ENCODE peak calls at places on chromosome 12, in four cellular contexts. T, V, F and Y are unnamed samples. For H3K27me3, the result is how much of the 10 kb centered on the place peaks cover.

GRCh38 chr12:15536446-15536845 is 214.1 kb downstream of the PTPRO start:
- DNase-seq in T (peak), V (no peak), F (no peak), Y (no peak)

GRCh38 chr12:52217223-52217622 is 15.8 kb upstream of the KRT7 start:
- DNase-seq in T (no peak), V (no peak), F (no peak), Y (no peak)

GRCh38 chr12:120651821-120652220 is 11.4 kb downstream of the CABP1 start:
- DNase-seq in T (no peak), V (no peak), F (peak), Y (no peak)

GRCh38 chr12:3962661-3963483 is 89.7 kb upstream of the PARP11 start:
- DNase-seq in T (no peak), V (no peak), F (no peak), Y (no peak)

GRCh38 chr12:91667698-91668097 is 477.9 kb downstream of the BTG1 start:
- DNase-seq in T (no peak), V (no peak), F (no peak), Y (no peak)

GRCh38 chr12:112716099-112717093 is 75.2 kb upstream of the RPH3A start:
- DNase-seq in T (no peak), V (no peak), F (no peak), Y (no peak)

GRCh38 chr12:92581579-92581978 is 121.2 kb upstream of the PLEKHG7 start:
- DNase-seq in T (no peak), V (no peak), F (no peak), Y (no peak)

GRCh38 chr12:262817-263216 is at the start of gene SLC6A13:
- DNase-seq in T (no peak), V (no peak), F (no peak), Y (no peak)

GRCh38 chr12:125360540-125360939 is 295.3 kb downstream of the AACS start:
- DNase-seq in T (no peak), V (no peak), F (no peak), Y (no peak)

GRCh38 chr12:95460901-95461300 is 13.1 kb upstream of the METAP2 start:
- DNase-seq in T (no peak), V (no peak), F (no peak), Y (no peak)

GRCh38 chr12:51172515-51173431 is at the start of gene TFCP2:
- DNase-seq in T (peak), V (peak), F (peak), Y (peak)

GRCh38 chr12:106985479-106985878 is 1.5 kb downstream of the MTERF2 start:
- DNase-seq in T (no peak), V (no peak), F (no peak), Y (no peak)

GRCh38 chr12:14995583-14996425 is 23.0 kb downstream of the PDE6H start:
- DNase-seq in T (no peak), V (no peak), F (peak), Y (no peak)

GRCh38 chr12:109099426-109100020 is 2.1 kb downstream of the UNG start:
- DNase-seq in T (no peak), V (no peak), F (no peak), Y (peak)

GRCh38 chr12:62604856-62605255 is 138.2 kb downstream of the MON2 start:
- DNase-seq in T (no peak), V (no peak), F (peak), Y (no peak)

GRCh38 chr12:51009038-51009437 is 17.1 kb downstream of the SLC11A2 start:
- DNase-seq in T (no peak), V (peak), F (no peak), Y (no peak)

GRCh38 chr12:40325349-40325960 is 100.7 kb downstream of the LRRK2 start:
- DNase-seq in T (peak), V (no peak), F (peak), Y (no peak)

GRCh38 chr12:132621657-132622435 is 3.3 kb downstream of the P2RX2 start:
- DNase-seq in T (no peak), V (no peak), F (no peak), Y (no peak)

GRCh38 chr12:124637586-124637985 is 70.2 kb upstream of the NCOR2 start:
- DNase-seq in T (no peak), V (no peak), F (no peak), Y (no peak)

GRCh38 chr12:131000000-131000486 is 46.3 kb downstream of the ADGRD1 start:
- DNase-seq in T (no peak), V (no peak), F (no peak), Y (no peak)

DNA sequence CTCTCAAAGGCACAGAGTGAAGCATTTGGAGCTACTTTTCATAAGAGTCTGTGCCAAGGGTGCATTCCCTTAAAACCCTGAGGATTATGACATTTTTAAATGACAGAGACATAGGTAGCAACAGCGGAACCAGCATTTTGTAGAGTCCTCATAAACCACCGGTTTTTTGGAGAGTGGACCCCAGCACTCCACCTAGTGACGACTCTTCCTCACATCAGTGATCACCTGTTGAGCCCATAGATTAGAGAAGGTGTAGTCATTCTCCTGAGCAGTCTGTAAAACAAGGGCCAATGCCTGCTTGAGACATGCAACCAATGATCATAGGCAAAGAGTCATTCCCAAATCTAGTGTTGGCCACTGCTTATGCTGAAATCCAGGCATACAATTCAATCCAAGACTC is 399.1 kb downstream of the GXYLT1 start:
- DNase-seq in T (no peak), V (no peak), F (no peak), Y (no peak)
- H3K27me3 ChIP-seq in T (under half), V (under half), F (under half), Y (under half)

GRCh38 chr12:48997719-48998496 is 1.3 kb downstream of the DDN start:
- DNase-seq in T (peak), V (peak), F (no peak), Y (no peak)
- H3K27me3 ChIP-seq in T (under half), V (under half), F (under half), Y (under half)

GRCh38 chr12:5434647-5434968 is 2.7 kb downstream of the NTF3 start:
- DNase-seq in T (peak), V (no peak), F (no peak), Y (no peak)
- H3K27me3 ChIP-seq in T (under half), V (under half), F (under half), Y (half or more)

GRCh38 chr12:21379218-21379617 is 6.5 kb downstream of the IAPP start:
- DNase-seq in T (no peak), V (no peak), F (no peak), Y (no peak)
- H3K27me3 ChIP-seq in T (under half), V (under half), F (under half), Y (under half)

DNA sequence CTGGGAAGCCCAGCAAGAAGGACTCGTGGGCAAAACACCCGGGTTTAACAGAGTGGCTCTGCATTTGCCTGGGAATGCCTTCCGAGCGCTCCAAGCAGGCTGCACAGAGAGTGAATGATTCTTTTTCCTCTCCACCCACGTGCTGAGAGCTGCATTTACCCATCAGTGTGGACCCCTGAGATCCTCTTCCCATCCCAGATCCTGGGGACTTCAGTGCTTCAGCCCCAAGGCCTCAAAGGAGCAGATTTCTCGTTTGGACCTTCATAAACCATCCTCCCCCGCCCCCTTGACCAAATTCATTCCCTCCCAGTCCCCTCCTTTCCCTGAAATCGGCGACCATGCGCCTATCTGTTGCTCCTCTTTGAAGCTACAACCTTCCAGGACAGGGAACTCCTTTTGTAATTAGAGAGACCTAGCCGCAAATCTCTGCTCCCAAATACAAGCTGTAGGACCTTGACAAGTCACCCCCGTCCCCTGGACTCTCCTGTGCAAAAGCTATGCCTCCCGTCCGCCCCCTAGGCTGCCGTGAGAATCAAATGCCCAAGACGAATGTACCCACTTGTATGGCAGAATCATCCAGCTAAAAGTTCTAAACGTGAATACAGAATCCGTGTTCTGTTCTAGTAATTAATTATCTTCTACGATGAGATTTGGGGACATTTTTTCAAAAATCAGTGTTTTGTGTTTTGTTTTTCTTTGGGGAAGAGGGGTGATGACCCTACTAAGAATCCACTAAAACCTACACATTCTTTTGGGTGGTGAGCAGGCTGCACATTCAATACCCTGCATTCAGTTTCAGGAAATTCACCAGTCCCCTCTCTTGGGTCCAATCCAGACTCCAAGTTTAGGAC is 8.8 kb downstream of the TBX5 start:
- DNase-seq in T (no peak), V (no peak), F (peak), Y (no peak)
- H3K27me3 ChIP-seq in T (under half), V (under half), F (under half), Y (half or more)